ENCODE peak calls at places on chromosomes 1 and 21, in four cellular contexts. B is A549, J is lower leg skin, Z is colonic mucosa. I is an unnamed sample.

GRCh38 chr1:11881749-11882441 is 23.1 kb upstream of the NPPB start:
- DNase-seq in B (peak), J (no peak), Z (no peak), I (no peak)

GRCh38 chr1:46614604-46614984 is 2.0 kb downstream of the MOB3C start:
- DNase-seq in B (no peak), J (peak), Z (no peak), I (no peak)

GRCh38 chr1:17045140-17045539 is 8.7 kb downstream of the SDHB start:
- DNase-seq in B (no peak), J (no peak), Z (no peak), I (no peak)

GRCh38 chr1:229374485-229374884 is 31.6 kb upstream of the CCSAP start:
- DNase-seq in B (no peak), J (no peak), Z (no peak), I (no peak)

GRCh38 chr1:156384007-156384406 is 15.0 kb downstream of the RHBG start:
- DNase-seq in B (no peak), J (no peak), Z (no peak), I (no peak)

GRCh38 chr1:52919051-52919719 is 2.4 kb downstream of the ECHDC2 start:
- DNase-seq in B (no peak), J (no peak), Z (no peak), I (no peak)

GRCh38 chr1:14955986-14956385 is 197.6 kb upstream of the TMEM51 start:
- DNase-seq in B (no peak), J (no peak), Z (no peak), I (no peak)

GRCh38 chr1:2627746-2628145 is 5.1 kb downstream of the MMEL1 start:
- DNase-seq in B (no peak), J (no peak), Z (no peak), I (no peak)

GRCh38 chr1:79603862-79604261 is 597.3 kb upstream of the ADGRL4 start:
- DNase-seq in B (no peak), J (no peak), Z (no peak), I (no peak)

GRCh38 chr21:34227386-34227852 is 136.4 kb upstream of the KCNE2 start:
- DNase-seq in B (no peak), J (no peak), Z (no peak), I (no peak)